ENCODE peak calls at places on chromosomes 7 and 10, in six cellular contexts. R, L, G, B, F and D are unnamed samples.

GRCh38 chr10:122446668-122447410 is 7.6 kb upstream of the ARMS2 start:
- DNase-seq in R (no peak), L (no peak), G (no peak), B (no peak), F (no peak), D (no peak)

GRCh38 chr7:30238721-30239441 is 45.5 kb upstream of the ZNRF2 start:
- DNase-seq in R (peak; percentile 9), L (peak; percentile 70), G (no peak), B (no peak), F (no peak), D (no peak)

GRCh38 chr10:47354162-47354561 is 6.0 kb downstream of the RBP3 start:
- DNase-seq in R (no peak), L (no peak), G (no peak), B (no peak), F (no peak), D (no peak)

GRCh38 chr10:70191906-70192305 is 21.6 kb upstream of the SAR1A start:
- DNase-seq in R (peak; percentile 90), L (no peak), G (no peak), B (no peak), F (no peak), D (no peak)

GRCh38 chr10:94397549-94398370 is 4.6 kb upstream of the TBC1D12 start:
- DNase-seq in R (peak; percentile 69), L (no peak), G (no peak), B (no peak), F (no peak), D (no peak)

GRCh38 chr10:22325272-22325947 is 4.5 kb downstream of the BMI1 start:
- DNase-seq in R (no peak), L (peak; percentile 87), G (peak; percentile 60), B (peak; percentile 64), F (peak; percentile 80), D (peak; percentile 60)

GRCh38 chr10:125783957-125784356 is 8.3 kb upstream of the MMP21 start:
- DNase-seq in R (no peak), L (no peak), G (no peak), B (no peak), F (no peak), D (no peak)

GRCh38 chr10:35819736-35820135 is 177.6 kb upstream of the FZD8 start:
- DNase-seq in R (no peak), L (no peak), G (no peak), B (no peak), F (no peak), D (no peak)

GRCh38 chr10:57977262-57977661 is 290.4 kb downstream of the IPMK start:
- DNase-seq in R (no peak), L (no peak), G (no peak), B (no peak), F (no peak), D (no peak)

GRCh38 chr10:91797874-91798735 is at the start of gene TNKS2:
- DNase-seq in R (peak; percentile 51), L (peak; percentile 96), G (peak; percentile 91), B (peak; percentile 87), F (peak; percentile 93), D (peak; percentile 91)

GRCh38 chr10:3057946-3058345 is 9.4 kb upstream of the PFKP start:
- DNase-seq in R (no peak), L (peak; percentile 56), G (no peak), B (no peak), F (peak; percentile 54), D (no peak)

GRCh38 chr10:11612004-11613001 is 853 bp upstream of the USP6NL start:
- DNase-seq in R (no peak), L (no peak), G (no peak), B (peak; percentile 9), F (no peak), D (no peak)

GRCh38 chr10:68032113-68032512 is 43.0 kb downstream of the HERC4 start:
- DNase-seq in R (no peak), L (no peak), G (no peak), B (no peak), F (no peak), D (no peak)

GRCh38 chr10:118669020-118669766 is 73.7 kb upstream of the PRLHR start:
- DNase-seq in R (no peak), L (no peak), G (peak; percentile 26), B (no peak), F (no peak), D (peak; percentile 61)

GRCh38 chr7:449249-450019 is 70.2 kb downstream of the PDGFA start:
- DNase-seq in R (no peak), L (no peak), G (no peak), B (no peak), F (no peak), D (no peak)

GRCh38 chr10:30365278-30365677 is 16.2 kb upstream of the MTPAP start:
- DNase-seq in R (no peak), L (peak; percentile 48), G (no peak), B (no peak), F (no peak), D (no peak)

GRCh38 chr7:139675127-139676110 is 102.4 kb downstream of the HIPK2 start:
- DNase-seq in R (no peak), L (no peak), G (no peak), B (no peak), F (no peak), D (no peak)

GRCh38 chr7:77327932-77328628 is 88.1 kb downstream of the GSAP start:
- DNase-seq in R (no peak), L (peak; percentile 68), G (no peak), B (no peak), F (peak; percentile 71), D (no peak)

GRCh38 chr10:3432089-3432488 is 259.5 kb upstream of the PITRM1 start:
- DNase-seq in R (no peak), L (no peak), G (no peak), B (no peak), F (no peak), D (no peak)

GRCh38 chr10:132508497-132509443 is 28.8 kb upstream of the INPP5A start:
- DNase-seq in R (no peak), L (peak; percentile 89), G (no peak), B (no peak), F (no peak), D (peak; percentile 60)

GRCh38 chr7:52006674-52007073 is 690.1 kb upstream of the COBL start:
- DNase-seq in R (no peak), L (no peak), G (no peak), B (no peak), F (no peak), D (no peak)

GRCh38 chr10:86041116-86041515 is 325.5 kb downstream of the GRID1 start:
- DNase-seq in R (no peak), L (no peak), G (no peak), B (no peak), F (no peak), D (no peak)

GRCh38 chr7:43954524-43955228 is 28.4 kb downstream of the UBE2D4 start:
- DNase-seq in R (peak; percentile 42), L (peak; percentile 1), G (peak; percentile 24), B (no peak), F (peak; percentile 49), D (peak; percentile 60)

GRCh38 chr7:103857435-103857834 is 132.0 kb downstream of the RELN start:
- DNase-seq in R (no peak), L (no peak), G (no peak), B (no peak), F (no peak), D (no peak)

GRCh38 chr10:131204406-131205152 is 106.9 kb downstream of the TCERG1L start:
- DNase-seq in R (no peak), L (no peak), G (no peak), B (no peak), F (no peak), D (peak; percentile 23)

GRCh38 chr10:11178606-11179221 is 161.0 kb downstream of the CELF2 start:
- DNase-seq in R (no peak), L (no peak), G (no peak), B (peak; percentile 78), F (peak; percentile 97), D (no peak)

GRCh38 chr10:42879380-42880254 is 97.0 kb downstream of the BMS1 start:
- DNase-seq in R (no peak), L (no peak), G (no peak), B (no peak), F (no peak), D (no peak)

GRCh38 chr10:95303950-95304349 is 13.1 kb upstream of the PDLIM1 start:
- DNase-seq in R (no peak), L (no peak), G (no peak), B (no peak), F (no peak), D (no peak)

GRCh38 chr10:124180947-124181549 is 87.7 kb upstream of the CHST15 start:
- DNase-seq in R (no peak), L (no peak), G (no peak), B (no peak), F (peak; percentile 32), D (no peak)

GRCh38 chr10:126919426-126919825 is 14.2 kb downstream of the DOCK1 start:
- DNase-seq in R (no peak), L (no peak), G (no peak), B (no peak), F (no peak), D (no peak)

GRCh38 chr7:73701357-73701995 is 18.0 kb downstream of the STX1A start:
- DNase-seq in R (no peak), L (no peak), G (no peak), B (peak; percentile 26), F (no peak), D (peak; percentile 77)

GRCh38 chr7:142280263-142280662 is 22.4 kb upstream of the PRSS58 start:
- DNase-seq in R (no peak), L (no peak), G (no peak), B (no peak), F (no peak), D (no peak)

GRCh38 chr7:44379366-44380178 is 54.2 kb upstream of the CAMK2B start:
- DNase-seq in R (no peak), L (no peak), G (no peak), B (no peak), F (peak; percentile 34), D (no peak)

GRCh38 chr7:95599069-95599468 is 2.8 kb upstream of the PDK4 start:
- DNase-seq in R (no peak), L (no peak), G (no peak), B (no peak), F (no peak), D (no peak)

GRCh38 chr7:36396150-36396549 is 6.5 kb downstream of the ANLN start:
- DNase-seq in R (no peak), L (no peak), G (no peak), B (no peak), F (no peak), D (no peak)

GRCh38 chr10:75191821-75192568 is 18.6 kb upstream of the VDAC2 start:
- DNase-seq in R (peak; percentile 89), L (peak; percentile 83), G (peak; percentile 2), B (no peak), F (no peak), D (no peak)

GRCh38 chr10:7696545-7696944 is 6.6 kb upstream of the ITIH2 start:
- DNase-seq in R (no peak), L (peak; percentile 65), G (peak; percentile 2), B (no peak), F (no peak), D (no peak)

GRCh38 chr7:26858735-26859134 is 5.7 kb downstream of the SKAP2 start:
- DNase-seq in R (no peak), L (no peak), G (no peak), B (no peak), F (no peak), D (no peak)